ENCODE peak calls at places on chromosomes 1 and 21, in ten cellular contexts. H is lower leg skin; F is GM12892; P is AG04450; R is effector memory CD4-positive, alpha-beta T cell; U is HEK293T; A is cardiac muscle cell; K is endothelial cell; W is heart left ventricle; M is NCI-H1105 treated with DMSO at 0.1 percent for 48 hours. E is an unnamed sample.

GRCh38 chr1:86016076-86016746 is 140.4 kb downstream of the COL24A1 start:
- DNase-seq in M (no peak), K (no peak), F (no peak), A (no peak), P (no peak), W (no peak), H (no peak), U (no peak), R (no peak), E (no peak)

GRCh38 chr1:2470290-2471158 is 5.6 kb upstream of the PLCH2 start:
- DNase-seq in U (no peak), H (no peak), W (no peak), A (no peak), P (no peak), K (no peak), R (no peak), F (no peak), M (no peak), E (no peak)

GRCh38 chr21:45992311-45993209 is 11.0 kb downstream of the COL6A1 start:
- DNase-seq in R (no peak), K (peak; percentile 2), U (no peak), P (no peak), F (no peak), H (peak; percentile 13), W (peak; percentile 63), A (no peak), M (no peak), E (no peak)

GRCh38 chr1:154951901-154952657 is 3.8 kb downstream of the PBXIP1 start:
- DNase-seq in R (peak; percentile 65), K (no peak), P (no peak), M (no peak), U (no peak), H (no peak), W (peak; percentile 59), F (no peak), A (no peak), E (no peak)

GRCh38 chr1:201254625-201255469 is 28.5 kb upstream of the PKP1 start:
- DNase-seq in A (peak; percentile 50), F (peak; percentile 94), W (peak; percentile 83), U (peak; percentile 95), K (peak; percentile 98), P (no peak), H (peak; percentile 58), R (no peak), M (peak; percentile 49), E (no peak)

GRCh38 chr1:48000883-48001282 is 3.7 kb upstream of the TRABD2B start:
- DNase-seq in A (no peak), K (no peak), R (no peak), W (no peak), P (no peak), U (no peak), H (no peak), F (no peak), M (no peak), E (no peak)

GRCh38 chr1:71351438-71351837 is 270.6 kb upstream of the ZRANB2 start:
- DNase-seq in R (no peak), P (peak; percentile 56), W (no peak), F (no peak), M (no peak), H (no peak), K (no peak), U (no peak), A (peak; percentile 92), E (peak; percentile 83)

GRCh38 chr1:3922851-3923250 is 22.8 kb upstream of the C1orf174 start:
- DNase-seq in F (no peak), U (no peak), W (no peak), R (no peak), A (no peak), P (no peak), M (no peak), H (no peak), K (no peak), E (no peak)

GRCh38 chr1:19872190-19872589 is 10.0 kb upstream of the OTUD3 start:
- DNase-seq in K (no peak), H (no peak), A (no peak), U (no peak), F (no peak), R (no peak), W (no peak), P (no peak), M (peak; percentile 71), E (no peak)

GRCh38 chr1:86915737-86916235 is 1.4 kb downstream of the HS2ST1 start:
- DNase-seq in U (no peak), R (no peak), H (no peak), K (no peak), F (no peak), W (no peak), M (no peak), A (no peak), P (no peak), E (no peak)

GRCh38 chr21:45981641-45982255 is at the start of gene COL6A1:
- DNase-seq in F (peak; percentile 22), U (peak; percentile 89), H (peak; percentile 49), R (no peak), M (peak; percentile 36), P (no peak), W (peak; percentile 87), K (peak; percentile 59), A (peak; percentile 85), E (peak; percentile 71)

GRCh38 chr1:172533511-172534116 is 664 bp downstream of the SUCO start:
- DNase-seq in R (peak; percentile 12), U (peak; percentile 14), H (peak; percentile 52), M (peak; percentile 61), W (no peak), F (no peak), P (no peak), A (peak; percentile 24), K (peak; percentile 18), E (peak; percentile 43)

GRCh38 chr1:45306319-45306718 is 20.4 kb upstream of the HPDL start:
- DNase-seq in A (peak; percentile 11), F (no peak), K (no peak), P (no peak), R (no peak), M (no peak), U (no peak), W (no peak), H (no peak), E (peak; percentile 73)

GRCh38 chr1:17569200-17570139 is 30.0 kb downstream of the ARHGEF10L start:
- DNase-seq in W (peak; percentile 81), H (peak; percentile 89), P (no peak), F (no peak), M (no peak), A (peak; percentile 94), U (no peak), K (no peak), R (no peak), E (peak; percentile 90)

GRCh38 chr1:21630571-21631338 is 38.4 kb downstream of the RAP1GAP start:
- DNase-seq in A (no peak), P (no peak), K (no peak), W (no peak), U (no peak), M (no peak), F (no peak), R (no peak), H (no peak), E (no peak)

GRCh38 chr1:167881786-167882185 is 32.1 kb downstream of the ADCY10 start:
- DNase-seq in K (no peak), H (no peak), W (no peak), M (no peak), F (no peak), U (no peak), P (no peak), A (no peak), R (no peak), E (peak; percentile 63)

GRCh38 chr1:36212782-36213181 is 11.5 kb upstream of the THRAP3 start:
- DNase-seq in M (no peak), P (no peak), K (no peak), H (no peak), A (no peak), F (no peak), W (no peak), R (no peak), U (no peak), E (peak; percentile 35)

GRCh38 chr1:201155354-201155753 is 1.1 kb upstream of the TMEM9 start:
- DNase-seq in K (no peak), W (no peak), H (no peak), P (no peak), M (no peak), F (no peak), U (no peak), R (no peak), A (no peak), E (no peak)

GRCh38 chr21:40990366-40990765 is 143.4 kb upstream of the DSCAM start:
- DNase-seq in R (no peak), H (no peak), P (no peak), W (no peak), M (no peak), K (no peak), F (no peak), U (no peak), A (no peak), E (no peak)